ENCODE peak calls at places on chromosomes 3 and 15, in four cellular contexts. V, S, W and Z are unnamed samples.

GRCh38 chr15:101198820-101199219 is 53.0 kb downstream of the CHSY1 start:
- DNase-seq in V (no peak), S (no peak), W (no peak), Z (no peak)

GRCh38 chr3:179991104-179991503 is 45.6 kb downstream of the PEX5L start:
- DNase-seq in V (no peak), S (no peak), W (no peak), Z (no peak)

GRCh38 chr3:189404797-189405484 is 226.2 kb upstream of the TP63 start:
- DNase-seq in V (no peak), S (no peak), W (no peak), Z (no peak)

GRCh38 chr15:64155802-64156651 is 4.5 kb downstream of the SNX22 start:
- DNase-seq in V (no peak), S (no peak), W (no peak), Z (no peak)

GRCh38 chr15:62137216-62137884 is 27.7 kb downstream of the C2CD4B start:
- DNase-seq in V (no peak), S (no peak), W (no peak), Z (no peak)

GRCh38 chr15:67244966-67245478 is 9.4 kb downstream of the AAGAB start:
- DNase-seq in V (no peak), S (no peak), W (no peak), Z (no peak)

GRCh38 chr3:138465927-138466326 is 31.5 kb downstream of the ESYT3 start:
- DNase-seq in V (no peak), S (no peak), W (peak), Z (no peak)

GRCh38 chr15:73681856-73682596 is 2.2 kb upstream of the CD276 start:
- DNase-seq in V (no peak), S (no peak), W (peak), Z (no peak)

GRCh38 chr3:157650699-157651098 is 147.5 kb upstream of the VEPH1 start:
- DNase-seq in V (no peak), S (no peak), W (no peak), Z (no peak)

DNA sequence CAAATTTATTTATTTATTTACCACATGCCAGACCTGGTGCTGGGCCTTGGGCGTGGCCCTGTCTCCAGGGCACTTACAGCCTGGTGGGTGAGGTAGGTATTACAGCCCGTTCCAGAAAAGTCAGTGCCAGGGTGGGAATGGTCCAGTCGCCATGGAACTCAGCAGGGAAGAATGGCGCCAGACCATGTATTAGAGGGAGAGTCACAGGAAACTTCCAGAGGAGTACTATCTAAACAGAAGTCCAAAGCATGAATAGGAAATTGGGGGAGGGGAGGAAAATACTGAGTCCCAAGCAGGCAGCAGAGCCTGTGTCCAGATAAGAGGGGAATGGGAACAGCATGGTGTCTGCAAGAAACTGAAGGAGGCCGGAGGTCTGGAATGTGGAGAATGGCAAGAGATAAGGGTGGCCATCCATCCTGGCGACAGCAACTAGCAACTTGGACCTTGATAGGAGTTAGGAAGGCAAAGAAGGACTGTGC is 27.0 kb downstream of the SH3BP5 start:
- DNase-seq in V (peak), S (peak), W (no peak), Z (no peak)
- TF ChIP-seq CTCF in V (peak), S (peak), W (no peak), Z (no peak)

GRCh38 chr3:12830785-12831581 is 10.4 kb downstream of the RPL32 start:
- DNase-seq in V (no peak), S (no peak), W (no peak), Z (no peak)
- TF ChIP-seq CTCF in V (peak), S (no peak), W (peak), Z (no peak)

GRCh38 chr15:22981336-22981840 is 1.2 kb upstream of the CYFIP1 start:
- DNase-seq in V (no peak), S (no peak), W (no peak), Z (no peak)

GRCh38 chr15:22979069-22979698 is 984 bp downstream of the CYFIP1 start:
- DNase-seq in V (peak), S (peak), W (peak), Z (no peak)

GRCh38 chr15:22980189-22981136 is at the start of gene CYFIP1:
- DNase-seq in V (peak), S (peak), W (peak), Z (no peak)

GRCh38 chr15:22979699-22980188 is 424 bp downstream of the CYFIP1 start:
- DNase-seq in V (peak), S (peak), W (peak), Z (no peak)

DNA sequence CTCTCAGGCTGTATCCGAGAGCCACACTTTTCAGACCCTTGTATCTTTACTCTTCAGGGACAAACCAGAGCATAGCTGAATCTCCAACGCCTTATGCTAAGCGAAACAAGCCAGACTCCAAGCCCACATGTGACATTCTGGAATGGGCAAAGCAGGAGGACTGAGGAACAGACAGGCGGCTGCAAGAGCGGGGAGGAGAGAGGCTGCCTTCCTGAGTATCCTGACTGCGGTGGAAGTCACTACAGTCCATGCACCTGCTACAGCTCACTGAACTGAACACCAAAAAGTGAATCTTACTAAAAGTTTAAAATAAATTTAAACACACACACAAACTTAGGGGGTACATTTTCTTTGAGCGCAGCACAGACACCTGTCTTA is 1.5 kb downstream of the CYFIP1 start:
- DNase-seq in V (no peak), S (no peak), W (peak), Z (no peak)
- TF ChIP-seq CTCF in V (no peak), S (no peak), W (no peak), Z (no peak)

GRCh38 chr3:62186967-62187366 is 186.4 kb downstream of the FEZF2 start:
- DNase-seq in V (peak), S (no peak), W (peak), Z (no peak)
- TF ChIP-seq CTCF in V (peak), S (peak), W (peak), Z (no peak)

DNA sequence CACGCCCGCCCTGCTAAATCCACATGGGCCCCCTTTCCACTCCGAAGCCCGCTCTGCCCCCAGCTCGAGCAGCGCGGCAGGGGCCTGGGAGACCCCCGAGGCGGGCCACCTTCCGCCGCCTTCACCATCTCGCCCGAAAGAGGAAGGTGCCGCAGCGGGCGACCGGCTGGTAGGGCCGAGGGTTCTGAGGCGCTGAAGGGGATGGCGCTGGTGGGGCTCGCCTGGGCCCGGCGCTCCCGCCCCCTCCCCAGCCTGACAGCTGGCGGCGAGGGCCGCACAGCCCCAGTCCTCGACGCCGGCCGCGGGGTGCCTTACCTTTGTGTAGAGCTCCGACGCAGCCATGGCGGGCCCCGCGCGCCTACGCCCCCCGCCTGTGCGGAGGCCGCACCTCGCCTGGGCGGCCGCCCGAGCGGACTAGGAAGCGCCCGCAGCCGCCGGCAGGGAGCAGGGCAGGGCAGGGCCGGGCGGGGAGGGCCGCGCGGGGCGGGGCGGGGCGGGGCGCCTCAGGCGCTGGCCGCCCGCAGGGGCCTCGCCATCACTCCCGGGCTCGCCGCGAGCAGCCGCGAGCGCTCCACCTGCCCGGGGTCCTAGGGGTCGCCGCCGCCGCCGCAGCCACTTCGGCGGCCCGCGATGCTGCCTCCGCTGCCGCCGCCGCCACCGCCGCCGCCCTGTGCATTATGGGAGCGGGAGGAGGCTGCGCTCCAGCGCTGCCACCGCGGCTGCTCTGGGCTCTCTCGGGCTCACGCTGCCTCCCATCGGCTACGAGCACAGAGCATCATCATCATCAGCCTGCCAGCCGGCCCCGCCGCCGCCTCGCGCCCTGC is at the start of gene MYO5A:
- DNase-seq in V (peak), S (peak), W (peak), Z (peak)
- TF ChIP-seq CTCF in V (no peak), S (peak), W (no peak), Z (no peak)

DNA sequence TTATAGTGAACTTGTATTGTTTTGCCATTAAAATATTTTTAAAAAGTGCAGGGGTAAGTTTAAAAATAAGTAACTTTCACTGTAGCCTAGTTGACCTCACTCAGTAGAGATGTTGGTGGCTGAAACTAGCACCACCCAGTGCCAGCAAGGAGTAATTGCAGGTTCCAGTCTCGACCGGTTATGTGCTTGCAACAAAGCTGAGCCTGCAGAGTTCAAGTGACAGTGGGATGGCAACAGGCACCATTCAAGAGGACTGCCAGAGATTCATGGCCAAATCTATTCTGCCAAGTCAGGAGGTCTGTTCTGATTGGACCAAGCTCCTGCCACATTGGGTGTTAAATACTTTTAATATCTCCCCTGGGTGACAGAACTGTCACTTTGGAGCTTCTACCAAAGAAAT is 2.7 kb downstream of the ADAMTS7 start:
- DNase-seq in V (no peak), S (no peak), W (peak), Z (no peak)
- TF ChIP-seq CTCF in V (peak), S (peak), W (peak), Z (peak)

GRCh38 chr3:127680146-127680661 is 7.5 kb downstream of the ABTB1 start:
- DNase-seq in V (peak), S (no peak), W (no peak), Z (no peak)

GRCh38 chr3:127680790-127681189 is 8.0 kb downstream of the ABTB1 start:
- DNase-seq in V (no peak), S (no peak), W (no peak), Z (peak)

GRCh38 chr3:127678315-127678599 is 5.5 kb downstream of the ABTB1 start:
- DNase-seq in V (no peak), S (no peak), W (no peak), Z (peak)

GRCh38 chr3:127678611-127679533 is 6.1 kb downstream of the ABTB1 start:
- DNase-seq in V (no peak), S (no peak), W (peak), Z (peak)

GRCh38 chr3:127679534-127680145 is 6.9 kb downstream of the ABTB1 start:
- DNase-seq in V (peak), S (no peak), W (no peak), Z (peak)
- TF ChIP-seq CTCF in V (peak), S (peak), W (no peak), Z (no peak)

DNA sequence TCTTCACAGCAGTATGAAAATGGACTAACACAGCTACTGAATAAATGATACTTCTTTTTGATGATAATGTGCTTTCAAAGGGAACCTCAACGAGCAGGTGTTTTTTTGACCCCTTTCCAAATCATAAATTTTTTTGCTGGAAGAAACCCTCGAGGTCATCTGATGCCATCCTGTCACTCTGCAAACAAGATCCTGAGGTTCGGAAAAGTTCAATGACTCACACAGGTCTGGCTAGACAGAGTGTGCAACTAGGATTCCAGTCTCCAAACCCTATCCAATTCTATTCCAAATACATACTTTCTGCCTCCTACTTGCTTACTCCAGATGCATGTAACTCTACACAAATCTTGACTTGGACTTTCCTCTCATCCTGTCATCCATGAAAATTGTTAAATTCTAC is 124.7 kb downstream of the NEDD4 start:
- DNase-seq in V (no peak), S (no peak), W (no peak), Z (no peak)
- TF ChIP-seq CTCF in V (no peak), S (no peak), W (no peak), Z (no peak)

DNA sequence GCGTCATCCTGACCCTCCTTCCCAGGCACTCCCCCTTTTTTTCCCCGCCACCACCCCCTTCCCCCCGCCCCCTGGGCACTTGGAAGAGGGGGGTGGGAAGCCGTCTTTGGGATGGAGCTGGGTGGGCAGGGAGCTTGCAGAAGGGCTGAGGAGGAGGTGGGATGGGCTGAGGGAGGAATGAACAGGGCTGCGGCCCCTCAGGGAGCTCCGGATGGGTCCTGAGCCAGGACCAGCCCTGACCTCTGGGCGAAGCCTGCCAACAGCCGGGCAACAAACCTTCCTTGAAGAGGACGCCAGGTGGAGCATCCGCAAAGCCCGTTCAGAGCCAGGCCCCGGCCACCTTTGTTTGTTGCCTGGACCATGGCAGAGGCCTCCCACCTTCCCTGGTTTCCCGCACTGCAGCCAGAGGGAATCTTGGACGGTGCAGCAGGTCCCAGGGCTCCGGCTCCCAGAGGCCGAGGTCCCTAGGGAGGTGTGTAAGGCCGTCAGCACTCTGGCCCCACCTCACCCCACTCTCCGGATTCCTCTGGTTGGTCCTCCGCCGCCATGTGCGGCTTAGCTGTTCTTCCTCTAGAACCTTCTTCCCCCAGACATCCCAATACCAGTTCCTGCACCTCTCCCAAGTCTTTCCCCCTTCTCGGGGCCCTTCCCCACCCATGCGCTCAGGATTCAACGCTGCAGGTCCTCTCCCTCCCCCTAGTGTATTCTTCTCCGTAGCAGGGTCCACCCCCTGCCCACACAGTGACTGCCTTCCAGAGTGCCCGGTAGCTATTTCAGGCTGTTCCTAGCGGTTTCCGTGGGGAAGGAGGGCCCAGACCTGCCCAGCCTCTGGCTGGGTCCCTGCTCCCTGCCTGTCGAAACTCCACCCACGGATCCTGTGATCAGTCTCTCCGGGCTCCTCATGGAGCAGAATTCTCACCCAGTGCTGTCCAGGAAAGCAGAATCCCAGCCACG is 45.5 kb upstream of the SEC61A1 start:
- DNase-seq in V (no peak), S (no peak), W (no peak), Z (no peak)
- TF ChIP-seq CTCF in V (no peak), S (no peak), W (no peak), Z (no peak)